ENCODE peak calls at places on chromosomes 12 and 14, in five cellular contexts. A is AG10803; Y is fibroblast of pulmonary artery; U is BE2C; R is CD4-positive, alpha-beta T cell. W is an unnamed sample.

GRCh38 chr14:85248881-85249635 is 280.9 kb upstream of the FLRT2 start:
- DNase-seq in A (peak), Y (no peak), U (no peak), R (no peak), W (no peak)

GRCh38 chr12:12229556-12230092 is 37.2 kb downstream of the LRP6 start:
- DNase-seq in A (peak), Y (peak), U (no peak), R (no peak), W (no peak)

GRCh38 chr14:104934380-104934733 is 9.7 kb downstream of the PLD4 start:
- DNase-seq in A (no peak), Y (no peak), U (no peak), R (no peak), W (peak)

GRCh38 chr14:21385170-21385904 is 1.5 kb upstream of the SUPT16H start:
- DNase-seq in A (no peak), Y (no peak), U (no peak), R (no peak), W (no peak)

GRCh38 chr12:112184056-112184887 is 58.9 kb downstream of the TRAFD1 start:
- DNase-seq in A (no peak), Y (no peak), U (no peak), R (no peak), W (no peak)

GRCh38 chr14:62017651-62018230 is 255.5 kb downstream of the SNAPC1 start:
- DNase-seq in A (no peak), Y (no peak), U (no peak), R (no peak), W (no peak)

GRCh38 chr14:55160989-55161388 is 30.4 kb downstream of the DLGAP5 start:
- DNase-seq in A (peak), Y (peak), U (no peak), R (no peak), W (no peak)

GRCh38 chr12:53613821-53614220 is 12.4 kb downstream of the ATF7 start:
- DNase-seq in A (peak), Y (no peak), U (no peak), R (no peak), W (no peak)

GRCh38 chr14:104249706-104250105 is 111.3 kb downstream of the KIF26A start:
- DNase-seq in A (no peak), Y (no peak), U (peak), R (no peak), W (no peak)

GRCh38 chr12:12017798-12018197 is 52.9 kb upstream of the BCL2L14 start:
- DNase-seq in A (no peak), Y (no peak), U (peak), R (no peak), W (no peak)

GRCh38 chr12:96263449-96263902 is 69.3 kb downstream of the ELK3 start:
- DNase-seq in A (no peak), Y (peak), U (peak), R (no peak), W (no peak)

GRCh38 chr14:60532442-60532841 is 23.5 kb downstream of the SIX6 start:
- DNase-seq in A (no peak), Y (no peak), U (no peak), R (no peak), W (no peak)

GRCh38 chr12:52657305-52657902 is 5.4 kb upstream of the KRT2 start:
- DNase-seq in A (no peak), Y (no peak), U (no peak), R (no peak), W (no peak)

GRCh38 chr14:91878274-91878673 is 10.9 kb upstream of the TC2N start:
- DNase-seq in A (no peak), Y (no peak), U (no peak), R (no peak), W (no peak)

GRCh38 chr14:71803539-71804260 is 128.5 kb upstream of the RGS6 start:
- DNase-seq in A (peak), Y (peak), U (no peak), R (no peak), W (no peak)

GRCh38 chr12:120175537-120175936 is 19.0 kb downstream of the GCN1 start:
- DNase-seq in A (no peak), Y (no peak), U (no peak), R (no peak), W (no peak)

GRCh38 chr12:2264622-2265306 is 212.0 kb downstream of the CACNA1C start:
- DNase-seq in A (peak), Y (peak), U (no peak), R (no peak), W (no peak)

GRCh38 chr14:89899917-89900680 is 54.4 kb downstream of the EFCAB11 start:
- DNase-seq in A (peak), Y (peak), U (peak), R (no peak), W (no peak)

GRCh38 chr12:76311796-76312195 is 36.4 kb downstream of the BBS10 start:
- DNase-seq in A (peak), Y (peak), U (no peak), R (no peak), W (no peak)

GRCh38 chr14:24858684-24859083 is 191.3 kb downstream of the STXBP6 start:
- DNase-seq in A (no peak), Y (no peak), U (no peak), R (no peak), W (no peak)

GRCh38 chr12:46472893-46473633 is 100.5 kb upstream of the SLC38A2 start:
- DNase-seq in A (peak), Y (peak), U (peak), R (no peak), W (no peak)

GRCh38 chr14:44989497-44990440 is 27.8 kb downstream of the TOGARAM1 start:
- DNase-seq in A (no peak), Y (no peak), U (no peak), R (no peak), W (no peak)

GRCh38 chr14:92481811-92482559 is 31.6 kb upstream of the RIN3 start:
- DNase-seq in A (no peak), Y (no peak), U (no peak), R (no peak), W (no peak)

GRCh38 chr14:93160353-93160801 is 24.3 kb downstream of the MOAP1 start:
- DNase-seq in A (no peak), Y (peak), U (peak), R (no peak), W (no peak)

GRCh38 chr12:113422030-113422900 is at the start of gene SDSL:
- DNase-seq in A (peak), Y (peak), U (peak), R (no peak), W (no peak)

GRCh38 chr14:94575730-94576585 is 5.3 kb upstream of the SERPINA5 start:
- DNase-seq in A (peak), Y (peak), U (no peak), R (no peak), W (no peak)

GRCh38 chr12:4037747-4038312 is 164.6 kb upstream of the PARP11 start:
- DNase-seq in A (peak), Y (peak), U (no peak), R (no peak), W (peak)

GRCh38 chr14:26851793-26852192 is 254.0 kb upstream of the NOVA1 start:
- DNase-seq in A (no peak), Y (no peak), U (no peak), R (no peak), W (no peak)

GRCh38 chr12:100141998-100142850 is 450 bp downstream of the BLTP3B start:
- DNase-seq in A (peak), Y (peak), U (peak), R (no peak), W (peak)

GRCh38 chr14:39232554-39233415 is 930 bp upstream of the MIA2 start:
- DNase-seq in A (peak), Y (peak), U (no peak), R (no peak), W (no peak)

GRCh38 chr12:50201987-50202521 is 34.9 kb upstream of the CERS5 start:
- DNase-seq in A (peak), Y (peak), U (no peak), R (no peak), W (no peak)

GRCh38 chr12:98232753-98233385 is 282.5 kb upstream of the TMPO start:
- DNase-seq in A (no peak), Y (no peak), U (no peak), R (no peak), W (no peak)

GRCh38 chr14:101505216-101505970 is 55.9 kb upstream of the DIO3 start:
- DNase-seq in A (no peak), Y (no peak), U (no peak), R (peak), W (peak)

GRCh38 chr12:113203852-113204760 is 17.2 kb upstream of the TPCN1 start:
- DNase-seq in A (peak), Y (peak), U (no peak), R (no peak), W (no peak)

GRCh38 chr12:98253207-98253606 is 262.2 kb upstream of the TMPO start:
- DNase-seq in A (no peak), Y (no peak), U (no peak), R (no peak), W (no peak)

GRCh38 chr14:46747253-46747652 is 95.7 kb upstream of the RPL10L start:
- DNase-seq in A (no peak), Y (no peak), U (no peak), R (no peak), W (no peak)

GRCh38 chr12:6533653-6534157 is 612 bp upstream of the GAPDH start:
- DNase-seq in A (peak), Y (peak), U (peak), R (no peak), W (peak)

GRCh38 chr14:77143071-77143470 is 1.5 kb upstream of the ZDHHC22 start:
- DNase-seq in A (no peak), Y (no peak), U (peak), R (no peak), W (peak)
- TF ChIP-seq CTCF in A (no peak), Y (no peak), U (no peak), R (no peak), W (no peak)

GRCh38 chr12:25480145-25480544 is 72.9 kb downstream of the LMNTD1 start:
- DNase-seq in A (no peak), Y (peak), U (no peak), R (no peak), W (no peak)
- TF ChIP-seq CTCF in A (no peak), Y (no peak), U (no peak), R (no peak), W (no peak)

DNA sequence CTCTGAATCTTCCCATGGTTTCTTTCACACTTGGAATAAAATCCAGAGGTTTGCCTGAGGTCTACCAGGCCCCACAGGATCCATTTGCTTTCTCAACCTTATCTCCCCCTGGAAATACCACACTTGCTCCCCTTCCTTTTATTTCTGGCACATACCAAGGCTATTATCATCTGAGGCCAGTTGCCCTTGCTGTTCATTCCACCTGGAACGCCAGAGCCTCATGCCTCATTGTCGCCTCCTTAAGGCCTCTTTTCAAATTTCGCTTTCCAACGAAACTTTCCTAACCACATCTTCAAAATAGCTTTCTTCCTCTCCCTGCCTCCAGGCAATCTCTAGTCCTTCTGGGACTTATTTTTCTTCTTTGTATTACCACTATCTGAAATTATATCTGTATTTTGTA is 11.2 kb upstream of the LRIG3 start:
- DNase-seq in A (no peak), Y (no peak), U (no peak), R (no peak), W (no peak)
- TF ChIP-seq CTCF in A (no peak), Y (peak), U (peak), R (no peak), W (no peak)

DNA sequence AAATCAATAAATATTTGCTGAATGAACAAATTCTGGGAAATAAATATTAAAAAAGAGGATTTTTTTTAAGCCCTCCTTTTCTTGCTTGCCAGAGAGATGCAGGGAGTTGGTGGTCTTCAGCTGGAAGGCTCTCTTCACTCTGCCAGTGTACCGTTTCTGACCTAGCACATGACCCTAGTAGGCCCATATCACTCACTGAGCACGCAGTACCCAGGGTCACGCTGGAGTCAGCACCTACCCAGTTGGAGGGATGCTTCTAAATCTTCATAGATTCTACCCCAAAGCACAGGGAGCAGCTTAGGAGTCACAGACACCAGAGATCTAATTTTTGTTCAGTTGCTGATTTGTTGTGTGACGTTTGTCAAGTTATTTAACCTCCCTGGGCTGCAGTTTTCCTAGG is 195.4 kb upstream of the TBX3 start:
- DNase-seq in A (no peak), Y (no peak), U (no peak), R (no peak), W (no peak)
- TF ChIP-seq CTCF in A (no peak), Y (no peak), U (no peak), R (no peak), W (no peak)

DNA sequence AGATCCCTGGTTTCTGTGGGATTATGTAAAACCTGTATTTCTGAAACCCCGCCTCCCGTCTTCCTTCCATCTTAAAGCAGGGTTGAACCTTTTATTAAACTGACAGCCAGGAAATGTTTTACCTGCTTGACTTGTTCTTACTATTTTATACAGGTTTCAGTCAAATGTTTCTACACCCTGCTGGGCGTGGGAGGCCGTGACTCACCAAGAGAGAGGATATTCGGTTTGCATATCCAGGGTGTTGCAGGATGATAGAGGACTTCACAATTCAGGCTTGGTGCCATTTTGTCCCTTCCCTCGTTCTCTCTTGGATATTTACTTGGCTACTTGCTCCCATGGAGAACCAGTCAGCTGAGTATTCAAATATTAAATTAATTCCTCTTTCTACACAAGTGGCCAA is 69.7 kb downstream of the ARF6 start:
- DNase-seq in A (no peak), Y (no peak), U (no peak), R (no peak), W (no peak)
- TF ChIP-seq CTCF in A (no peak), Y (no peak), U (no peak), R (no peak), W (no peak)

DNA sequence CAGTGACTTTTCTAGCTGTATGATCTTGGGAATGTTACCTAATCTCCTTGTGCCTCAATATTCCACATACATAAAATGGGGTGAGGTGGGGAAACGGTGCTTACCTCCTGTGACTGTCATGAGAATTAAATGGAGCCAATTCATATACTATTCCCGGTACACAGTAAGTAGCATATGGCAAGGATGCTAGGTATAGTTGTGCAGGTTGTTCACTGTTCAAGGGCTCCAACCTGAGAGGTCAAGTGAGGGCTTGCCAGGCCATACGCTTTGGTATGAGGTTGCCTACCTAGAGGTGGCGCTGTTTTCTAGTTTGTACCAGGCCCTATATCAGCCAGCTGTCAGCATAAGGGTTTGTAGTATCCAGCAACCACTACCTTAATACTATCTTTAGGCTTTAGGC is 3.6 kb upstream of the BATF start:
- DNase-seq in A (no peak), Y (peak), U (no peak), R (no peak), W (no peak)
- TF ChIP-seq CTCF in A (no peak), Y (peak), U (peak), R (peak), W (peak)

W was measured in glutamatergic neuron.